ENCODE peak calls at places on chromosomes 11 and 22, in four cellular contexts. Q, C, Z and A are unnamed samples.

GRCh38 chr11:112785717-112786116 is 175.5 kb upstream of the NCAM1 start:
- DNase-seq in Q (no peak), C (no peak), Z (no peak), A (no peak)

GRCh38 chr11:8839957-8840945 is 70.7 kb upstream of the AKIP1 start:
- DNase-seq in C (no peak), Q (no peak), Z (no peak), A (no peak)

GRCh38 chr22:44448271-44448780 is 49.7 kb downstream of the RTL6 start:
- DNase-seq in Z (no peak), C (peak), Q (peak), A (no peak)

GRCh38 chr11:112355726-112356125 is 95.1 kb upstream of the PLET1 start:
- DNase-seq in C (no peak), Q (no peak), Z (no peak), A (no peak)

GRCh38 chr22:50684501-50684900 is 11.9 kb downstream of the SHANK3 start:
- DNase-seq in Q (no peak), C (no peak), Z (no peak), A (peak)

GRCh38 chr11:112810951-112811350 is 150.3 kb upstream of the NCAM1 start:
- DNase-seq in Q (no peak), Z (no peak), C (no peak), A (no peak)

GRCh38 chr11:111992456-111992855 is 32.8 kb upstream of the DLAT start:
- DNase-seq in C (no peak), Q (no peak), Z (no peak), A (no peak)

GRCh38 chr11:114607753-114608459 is 12.3 kb upstream of the NXPE4 start:
- DNase-seq in Q (no peak), C (no peak), Z (no peak), A (no peak)

GRCh38 chr11:19696073-19696472 is 16.6 kb upstream of the NAV2 start:
- DNase-seq in Q (no peak), Z (no peak), C (no peak), A (no peak)

GRCh38 chr22:43956805-43957463 is 1.7 kb downstream of the SAMM50 start:
- DNase-seq in Z (no peak), Q (peak), C (no peak), A (no peak)

GRCh38 chr11:75868990-75869389 is 54.0 kb downstream of the UVRAG start:
- DNase-seq in Z (no peak), C (no peak), Q (no peak), A (no peak)

GRCh38 chr11:64583296-64584262 is 7.4 kb upstream of the SLC22A12 start:
- DNase-seq in C (no peak), Q (peak), Z (no peak), A (no peak)

GRCh38 chr11:79050784-79051183 is 390.0 kb downstream of the TENM4 start:
- DNase-seq in Q (peak), C (no peak), Z (no peak), A (no peak)

GRCh38 chr22:50672471-50673230 is at the start of gene SHANK3:
- DNase-seq in C (no peak), Q (peak), Z (no peak), A (peak)

GRCh38 chr22:40453676-40454075 is 83.3 kb downstream of the SGSM3 start:
- DNase-seq in Z (no peak), C (no peak), Q (no peak), A (no peak)

GRCh38 chr11:122036493-122036892 is 79.5 kb downstream of the BLID start:
- DNase-seq in Z (no peak), C (no peak), Q (no peak), A (no peak)

GRCh38 chr11:720642-721346 is 14.8 kb downstream of the EPS8L2 start:
- DNase-seq in Z (peak), C (no peak), Q (no peak), A (peak)

GRCh38 chr11:6638437-6638836 is 17.2 kb downstream of the DCHS1 start:
- DNase-seq in C (no peak), Z (no peak), Q (no peak), A (no peak)
- TF ChIP-seq CTCF in C (peak), Z (peak), Q (no peak), A (no peak)

DNA sequence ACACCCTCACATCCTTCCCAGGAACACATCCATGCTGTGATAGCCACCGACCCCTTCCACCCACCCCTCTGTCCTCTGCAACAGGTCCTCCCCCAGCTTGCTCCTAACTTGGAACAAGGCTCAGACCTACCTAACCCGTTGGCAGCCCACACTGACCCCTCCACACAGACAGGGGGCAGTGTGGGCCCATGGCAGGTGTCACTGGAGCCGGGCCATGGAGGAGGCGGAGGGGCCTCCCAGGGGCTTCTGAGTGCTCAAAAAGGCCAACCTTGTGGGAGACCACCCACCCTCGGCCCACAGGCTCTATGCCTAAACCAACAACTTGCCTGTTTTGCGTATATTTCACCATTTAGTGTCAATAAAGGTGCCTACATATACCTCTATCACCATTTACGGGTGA is 57.0 kb downstream of the CERK start:
- DNase-seq in Q (no peak), C (no peak), Z (peak), A (peak)
- TF ChIP-seq CTCF in Q (peak), C (no peak), Z (peak), A (peak)

DNA sequence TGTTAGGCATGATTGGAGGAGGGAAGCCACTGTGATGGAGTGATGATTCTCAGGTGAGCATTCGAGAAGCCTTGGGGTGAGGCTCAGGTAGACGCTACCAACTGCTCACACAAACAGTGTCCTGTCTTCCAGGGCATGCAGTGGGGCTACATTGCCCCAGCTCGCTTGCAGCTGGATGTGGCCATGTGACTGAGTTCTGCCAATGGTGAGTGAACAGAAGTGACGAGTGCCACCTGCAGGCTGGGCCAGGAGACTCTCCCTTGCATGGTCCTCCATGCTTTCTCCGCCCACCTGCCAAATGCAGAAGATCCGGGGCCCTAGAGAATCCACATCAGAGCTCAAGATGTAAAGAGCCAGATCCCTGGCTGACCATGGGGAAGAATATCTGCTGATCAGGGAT is 195.9 kb downstream of the BCR start:
- DNase-seq in C (peak), Z (peak), Q (no peak), A (peak)
- TF ChIP-seq CTCF in C (peak), Z (peak), Q (no peak), A (peak)

DNA sequence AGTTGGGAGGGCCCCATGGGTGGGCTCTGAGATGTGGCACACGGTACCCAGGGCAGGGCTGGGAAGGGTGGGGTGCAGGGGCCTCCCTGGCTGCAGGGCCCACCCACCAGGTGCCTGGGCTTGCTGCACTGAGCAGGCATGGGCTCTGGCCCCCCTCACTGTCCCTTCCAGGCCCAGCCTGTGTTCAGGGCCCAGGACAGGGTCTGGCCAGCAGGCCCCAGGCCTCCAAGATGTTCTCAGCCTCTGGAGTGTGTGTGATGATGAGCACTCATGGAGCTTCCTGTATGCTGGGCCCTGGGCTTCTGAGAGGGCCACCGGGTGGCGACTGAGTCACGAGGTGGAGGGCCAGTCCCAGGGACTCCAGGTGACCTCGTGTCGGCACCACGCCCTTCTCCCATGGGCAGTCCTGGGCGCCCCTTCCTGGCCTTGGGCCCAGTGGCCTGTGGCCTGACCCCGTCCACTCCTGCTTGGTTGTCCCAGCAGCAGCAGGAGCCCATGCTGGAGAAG is 55.9 kb upstream of the CCDC188 start:
- DNase-seq in Q (no peak), C (no peak), Z (peak), A (peak)
- TF ChIP-seq CTCF in Q (no peak), C (no peak), Z (no peak), A (no peak)

DNA sequence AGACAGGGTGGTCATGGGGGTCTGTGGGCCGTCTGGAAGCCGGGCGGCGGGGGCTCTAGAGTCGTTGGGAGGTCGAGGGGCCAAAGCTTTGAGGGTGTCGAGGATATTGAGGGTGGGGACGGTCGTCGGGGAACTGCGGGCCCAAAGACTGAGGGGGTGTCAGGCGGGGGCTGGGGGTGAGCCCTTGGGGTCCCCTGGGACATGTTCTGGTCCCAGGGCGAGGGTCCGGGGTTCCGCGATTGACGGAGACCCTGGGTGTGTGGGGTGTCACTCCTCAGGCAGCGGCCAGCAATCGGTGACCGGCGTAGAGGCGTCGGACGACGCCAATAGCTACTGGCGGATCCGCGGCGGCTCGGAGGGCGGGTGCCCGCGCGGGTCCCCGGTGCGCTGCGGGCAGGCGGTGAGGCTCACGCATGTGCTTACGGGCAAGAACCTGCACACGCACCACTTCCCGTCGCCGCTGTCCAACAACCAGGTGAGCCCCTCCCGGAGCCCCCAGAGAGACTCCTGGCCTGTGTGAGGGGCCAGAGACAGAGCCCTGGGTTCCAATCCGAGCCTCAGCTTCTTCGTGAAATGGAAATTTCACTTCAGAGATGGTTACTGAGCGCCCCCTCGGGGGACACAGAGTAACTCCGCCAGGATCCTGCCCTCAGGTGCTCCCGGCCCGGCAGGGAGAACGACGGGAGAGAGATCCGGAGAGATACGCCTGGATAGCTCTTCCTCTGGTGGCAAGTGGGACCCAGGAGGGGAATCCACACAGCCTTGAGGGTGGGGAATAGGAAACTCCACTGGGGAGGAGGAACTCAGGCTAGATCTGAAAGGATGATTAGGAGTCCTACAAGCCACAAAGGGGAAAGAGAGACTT is 714 bp downstream of the SDF2L1 start:
- DNase-seq in C (no peak), Z (peak), Q (peak), A (peak)
- TF ChIP-seq CTCF in C (peak), Z (peak), Q (peak), A (peak)